ENCODE peak calls at places on chromosomes 13 and 19, in seven cellular contexts. K, R, A, B, C, D and Z are unnamed samples.

GRCh38 chr19:18919086-18919894 is at the start of the genes COPE and DDX49:
- DNase-seq in K (peak; percentile 100), R (peak; percentile 100), A (peak; percentile 100), B (peak; percentile 97), C (peak; percentile 97), D (peak; percentile 99), Z (peak; percentile 99)

GRCh38 chr13:40484981-40485380 is 181.5 kb downstream of the FOXO1 start:
- DNase-seq in K (no peak), R (no peak), A (no peak), B (no peak), C (no peak), D (no peak), Z (peak; percentile 85)

GRCh38 chr19:44903602-44904425 is 1.8 kb upstream of the APOE start:
- DNase-seq in K (no peak), R (peak; percentile 49), A (peak; percentile 42), B (no peak), C (peak; percentile 89), D (peak; percentile 78), Z (peak; percentile 96)

GRCh38 chr19:48391100-48392005 is at the start of gene KDELR1:
- DNase-seq in K (peak; percentile 58), R (peak; percentile 60), A (no peak), B (no peak), C (peak; percentile 79), D (peak; percentile 64), Z (peak; percentile 70)

GRCh38 chr19:18879579-18880373 is 16.2 kb downstream of the CERS1 start:
- DNase-seq in K (peak; percentile 30), R (no peak), A (peak; percentile 73), B (no peak), C (peak; percentile 85), D (no peak), Z (no peak)

GRCh38 chr19:18294467-18294864 is 13.0 kb upstream of the JUND start:
- DNase-seq in K (peak; percentile 48), R (no peak), A (no peak), B (no peak), C (peak; percentile 48), D (no peak), Z (peak; percentile 92)

GRCh38 chr13:26025196-26025595 is 26.6 kb downstream of the SHISA2 start:
- DNase-seq in K (no peak), R (no peak), A (no peak), B (no peak), C (peak; percentile 45), D (no peak), Z (no peak)

GRCh38 chr13:24038405-24038804 is 122.1 kb upstream of the SPATA13 start:
- DNase-seq in K (peak; percentile 26), R (peak; percentile 72), A (peak; percentile 63), B (no peak), C (no peak), D (peak; percentile 25), Z (no peak)

GRCh38 chr19:858868-859843 is at the start of gene CFD:
- DNase-seq in K (no peak), R (no peak), A (peak; percentile 83), B (no peak), C (peak; percentile 22), D (no peak), Z (peak; percentile 96)

GRCh38 chr13:49214917-49215376 is 5.2 kb upstream of the MLNR start:
- DNase-seq in K (no peak), R (peak; percentile 6), A (no peak), B (no peak), C (peak; percentile 43), D (peak; percentile 52), Z (no peak)

GRCh38 chr19:23978068-23978467 is 63.4 kb downstream of the ZNF726 start:
- DNase-seq in K (no peak), R (no peak), A (peak; percentile 32), B (no peak), C (no peak), D (no peak), Z (no peak)

GRCh38 chr19:35790981-35791813 is 15.8 kb downstream of the ARHGAP33 start:
- DNase-seq in K (no peak), R (no peak), A (no peak), B (no peak), C (no peak), D (no peak), Z (no peak)

GRCh38 chr19:14333101-14333871 is 48.0 kb upstream of the ADGRE5 start:
- DNase-seq in K (no peak), R (no peak), A (peak; percentile 60), B (no peak), C (peak; percentile 60), D (no peak), Z (no peak)

GRCh38 chr19:38216785-38217746 is 7.0 kb downstream of the DPF1 start:
- DNase-seq in K (no peak), R (no peak), A (no peak), B (no peak), C (no peak), D (no peak), Z (no peak)

GRCh38 chr19:53977991-53978731 is 13.3 kb upstream of the CACNG6 start:
- DNase-seq in K (peak; percentile 22), R (peak; percentile 84), A (no peak), B (peak; percentile 3), C (peak; percentile 99), D (peak; percentile 42), Z (peak; percentile 31)

GRCh38 chr19:54724142-54724541 is at the start of gene KIR3DL3:
- DNase-seq in K (no peak), R (no peak), A (no peak), B (no peak), C (no peak), D (no peak), Z (no peak)

GRCh38 chr13:31773538-31773937 is 34.2 kb downstream of the RXFP2 start:
- DNase-seq in K (peak; percentile 59), R (peak; percentile 91), A (no peak), B (no peak), C (no peak), D (no peak), Z (no peak)

GRCh38 chr19:35125746-35126623 is 8.9 kb downstream of the LGI4 start:
- DNase-seq in K (peak; percentile 57), R (no peak), A (peak; percentile 49), B (no peak), C (no peak), D (no peak), Z (no peak)

DNA sequence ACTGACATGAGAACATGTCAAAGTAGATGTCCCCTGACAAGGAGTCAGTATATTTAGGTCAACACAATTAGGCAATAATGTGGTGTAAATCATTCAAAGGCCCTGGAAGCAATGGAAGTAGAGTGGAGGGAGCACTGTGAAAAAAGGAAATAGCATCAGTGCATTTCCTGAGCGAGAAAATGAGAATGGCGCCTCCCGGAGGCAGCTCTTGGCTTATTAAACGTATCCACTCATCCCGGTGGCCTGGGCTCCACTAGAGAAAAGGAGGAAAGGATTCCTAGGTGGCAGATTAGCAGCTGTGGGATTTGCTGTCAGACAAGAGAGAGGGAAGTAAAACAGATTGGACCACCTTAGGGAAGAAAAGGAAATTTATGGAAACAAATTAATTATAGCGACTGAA is 173.7 kb upstream of the TMTC4 start:
- DNase-seq in K (no peak), R (no peak), A (no peak), B (no peak), C (peak; percentile 35), D (no peak), Z (no peak)
- TF ChIP-seq CTCF in K (no peak), R (no peak), A (no peak), B (no peak), C (no peak), D (no peak), Z (no peak)

DNA sequence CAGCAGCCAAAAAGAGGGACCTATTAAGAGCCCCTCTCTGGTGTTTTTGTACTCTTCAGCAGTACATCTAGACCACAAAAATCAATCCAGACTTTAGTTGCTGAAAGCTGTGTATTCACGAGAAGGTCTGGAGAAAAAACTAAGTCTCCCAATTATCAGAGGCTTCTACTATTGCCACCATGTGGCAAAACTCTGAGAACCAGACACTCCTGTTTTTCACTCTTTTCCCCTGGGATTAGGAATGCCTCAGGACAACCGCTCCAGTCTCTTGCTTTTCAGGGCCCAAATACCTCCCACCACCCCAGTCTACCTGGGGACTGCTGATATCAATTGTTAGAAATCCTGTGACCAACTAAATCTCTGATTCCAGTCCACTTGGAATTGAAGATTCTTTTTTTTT is 30.1 kb upstream of the OBI1 start:
- DNase-seq in K (no peak), R (no peak), A (no peak), B (no peak), C (no peak), D (no peak), Z (no peak)
- TF ChIP-seq CTCF in K (peak; percentile 19), R (no peak), A (no peak), B (no peak), C (no peak), D (no peak), Z (no peak)

GRCh38 chr13:39321578-39321977 is 281.4 kb downstream of the LHFPL6 start:
- DNase-seq in K (no peak), R (peak; percentile 13), A (no peak), B (no peak), C (no peak), D (no peak), Z (no peak)

GRCh38 chr13:39324806-39325311 is 278.1 kb downstream of the LHFPL6 start:
- DNase-seq in K (no peak), R (no peak), A (no peak), B (no peak), C (no peak), D (no peak), Z (no peak)

GRCh38 chr13:39327080-39327479 is 275.9 kb downstream of the LHFPL6 start:
- DNase-seq in K (no peak), R (no peak), A (no peak), B (no peak), C (no peak), D (no peak), Z (no peak)

GRCh38 chr13:39326471-39326870 is 276.5 kb downstream of the LHFPL6 start:
- DNase-seq in K (no peak), R (no peak), A (no peak), B (no peak), C (no peak), D (no peak), Z (no peak)

GRCh38 chr13:39322836-39323585 is 280.0 kb downstream of the LHFPL6 start:
- DNase-seq in K (no peak), R (no peak), A (no peak), B (no peak), C (no peak), D (no peak), Z (no peak)
- TF ChIP-seq CTCF in K (no peak), R (no peak), A (no peak), B (no peak), C (no peak), D (no peak), Z (no peak)

DNA sequence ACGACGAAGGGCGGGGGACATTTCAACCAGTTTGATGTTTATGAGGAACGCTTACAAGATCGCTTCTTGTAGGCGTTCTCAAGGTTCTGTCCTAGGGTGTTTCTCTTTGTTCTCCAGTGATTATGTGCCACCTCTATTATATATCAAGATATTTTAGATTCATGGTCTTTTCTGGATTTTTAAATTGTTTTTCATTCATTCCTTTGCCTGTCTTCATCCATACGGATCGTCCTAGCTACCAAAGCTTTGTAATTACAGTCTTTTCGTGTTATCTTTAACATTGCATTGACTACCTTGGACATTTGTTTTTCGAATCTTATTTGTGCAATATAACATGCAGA is 342 bp upstream of the EID2 start:
- DNase-seq in K (no peak), R (no peak), A (no peak), B (no peak), C (no peak), D (no peak), Z (no peak)
- TF ChIP-seq CTCF in K (no peak), R (no peak), A (peak; percentile 14), B (no peak), C (no peak), D (no peak), Z (no peak)

GRCh38 chr13:27203854-27204253 is 32.2 kb upstream of the USP12 start:
- DNase-seq in K (peak; percentile 15), R (peak; percentile 31), A (no peak), B (no peak), C (no peak), D (no peak), Z (no peak)
- TF ChIP-seq CTCF in K (peak; percentile 52), R (peak; percentile 23), A (peak; percentile 40), B (no peak), C (no peak), D (peak; percentile 7), Z (no peak)